ENCODE peak calls at places on chromosome 12, in four cellular contexts. Z, H, V and C are unnamed samples.

GRCh38 chr12:62910549-62911169 is 24.3 kb downstream of the PPM1H start:
- DNase-seq in H (no peak), V (no peak), Z (peak; percentile 51), C (no peak)

GRCh38 chr12:96806272-96806671 is 100.8 kb upstream of the NEDD1 start:
- DNase-seq in V (no peak), H (no peak), Z (no peak), C (no peak)

GRCh38 chr12:93403988-93404803 is 26.5 kb downstream of the NUDT4 start:
- DNase-seq in H (no peak), Z (no peak), V (no peak), C (no peak)

GRCh38 chr12:59695379-59695778 is 99.5 kb downstream of the SLC16A7 start:
- DNase-seq in Z (no peak), H (no peak), V (no peak), C (no peak)

GRCh38 chr12:111741235-111741812 is 25.4 kb upstream of the ALDH2 start:
- DNase-seq in H (no peak), Z (peak; percentile 69), V (no peak), C (no peak)

GRCh38 chr12:3294481-3294911 is 196.5 kb upstream of the PRMT8 start:
- DNase-seq in H (no peak), V (no peak), Z (no peak), C (no peak)

GRCh38 chr12:44077293-44077692 is 241.4 kb downstream of the TMEM117 start:
- DNase-seq in V (no peak), Z (no peak), H (no peak), C (no peak)

GRCh38 chr12:47715877-47716548 is 9.3 kb downstream of the ENDOU start:
- DNase-seq in H (no peak), V (peak; percentile 29), Z (no peak), C (no peak)

GRCh38 chr12:3097186-3097804 is 20.1 kb downstream of the TSPAN9 start:
- DNase-seq in Z (peak; percentile 70), H (peak; percentile 81), V (peak; percentile 30), C (no peak)

GRCh38 chr12:70853326-70853725 is 67.2 kb downstream of the PTPRR start:
- DNase-seq in V (no peak), H (no peak), Z (no peak), C (no peak)

GRCh38 chr12:16939871-16940306 is 333.9 kb upstream of the LMO3 start:
- DNase-seq in H (no peak), V (peak; percentile 91), Z (peak; percentile 44), C (no peak)

GRCh38 chr12:100473716-100474150 is at the start of gene NR1H4:
- DNase-seq in Z (no peak), H (no peak), V (no peak), C (no peak)

GRCh38 chr12:80946591-80946990 is 8.9 kb upstream of the LIN7A start:
- DNase-seq in V (no peak), Z (no peak), H (no peak), C (no peak)

GRCh38 chr12:15966426-15966825 is 55.3 kb downstream of the DERA start:
- DNase-seq in V (no peak), Z (no peak), H (no peak), C (no peak)

GRCh38 chr12:58416211-58416610 is 474.8 kb downstream of the ATP23 start:
- DNase-seq in V (no peak), H (no peak), Z (no peak), C (no peak)

GRCh38 chr12:47752121-47752520 is 6.6 kb downstream of the RAPGEF3 start:
- DNase-seq in V (no peak), Z (no peak), H (no peak), C (no peak)

GRCh38 chr12:46660276-46660675 is 165.5 kb downstream of the SLC38A4 start:
- DNase-seq in V (no peak), H (no peak), Z (no peak), C (no peak)

GRCh38 chr12:84738481-84738972 is 174.1 kb downstream of the SLC6A15 start:
- DNase-seq in H (no peak), Z (no peak), V (no peak), C (no peak)

GRCh38 chr12:71742998-71743397 is 11.7 kb upstream of the RAB21 start:
- DNase-seq in Z (no peak), V (no peak), H (no peak), C (no peak)

GRCh38 chr12:31629756-31630732 is 29.4 kb upstream of the ETFBKMT start:
- DNase-seq in Z (peak; percentile 17), V (no peak), H (peak; percentile 25), C (no peak)

GRCh38 chr12:75483411-75483810 is 2.9 kb downstream of the GLIPR1 start:
- DNase-seq in Z (no peak), V (no peak), H (no peak), C (no peak)

GRCh38 chr12:54037360-54038259 is 4.8 kb downstream of the HOXC5 start:
- DNase-seq in V (no peak), Z (no peak), H (no peak), C (no peak)

GRCh38 chr12:5650804-5651461 is 219.0 kb downstream of the NTF3 start:
- DNase-seq in V (no peak), H (no peak), Z (no peak), C (no peak)

GRCh38 chr12:47408171-47408871 is 297.5 kb downstream of the RPAP3 start:
- DNase-seq in H (no peak), V (peak; percentile 54), Z (no peak), C (no peak)

GRCh38 chr12:46524778-46525177 is 152.2 kb upstream of the SLC38A2 start:
- DNase-seq in H (peak; percentile 92), Z (no peak), V (no peak), C (no peak)

GRCh38 chr12:64385019-64385418 is 5.5 kb downstream of the C12orf56 start:
- DNase-seq in Z (no peak), H (no peak), V (no peak), C (no peak)

GRCh38 chr12:88909510-88909909 is 329.2 kb upstream of the KITLG start:
- DNase-seq in V (no peak), H (no peak), Z (no peak), C (no peak)

GRCh38 chr12:6346235-6346832 is 4.5 kb upstream of the TNFRSF1A start:
- DNase-seq in Z (no peak), V (no peak), H (no peak), C (no peak)

GRCh38 chr12:2229661-2230539 is 177.1 kb downstream of the CACNA1C start:
- DNase-seq in Z (peak; percentile 21), H (no peak), V (peak; percentile 89), C (no peak)

GRCh38 chr12:120720234-120720968 is 5.2 kb upstream of the ACADS start:
- DNase-seq in Z (peak; percentile 38), V (no peak), H (no peak), C (no peak)

GRCh38 chr12:126163984-126164383 is 1098.7 kb downstream of the AACS start:
- DNase-seq in Z (no peak), H (no peak), V (no peak), C (no peak)

GRCh38 chr12:124626841-124627502 is 59.6 kb upstream of the NCOR2 start:
- DNase-seq in Z (no peak), H (peak; percentile 88), V (no peak), C (peak; percentile 47)

GRCh38 chr12:96210376-96211055 is 16.3 kb downstream of the ELK3 start:
- DNase-seq in H (no peak), Z (no peak), V (no peak), C (peak; percentile 14)

GRCh38 chr12:74334770-74335169 is 202.9 kb upstream of the ATXN7L3B start:
- DNase-seq in H (no peak), V (no peak), Z (no peak), C (no peak)

GRCh38 chr12:43285248-43285647 is 266.8 kb downstream of the ADAMTS20 start:
- DNase-seq in Z (no peak), H (no peak), V (no peak), C (no peak)

GRCh38 chr12:7009512-7009911 is 8.8 kb downstream of the LPCAT3 start:
- DNase-seq in V (no peak), Z (no peak), H (no peak), C (no peak)

GRCh38 chr12:5453471-5453870 is 21.6 kb downstream of the NTF3 start:
- DNase-seq in H (no peak), V (no peak), Z (no peak), C (no peak)

GRCh38 chr12:112314981-112315380 is 67.2 kb downstream of the HECTD4 start:
- DNase-seq in H (no peak), V (no peak), Z (no peak), C (no peak)

DNA sequence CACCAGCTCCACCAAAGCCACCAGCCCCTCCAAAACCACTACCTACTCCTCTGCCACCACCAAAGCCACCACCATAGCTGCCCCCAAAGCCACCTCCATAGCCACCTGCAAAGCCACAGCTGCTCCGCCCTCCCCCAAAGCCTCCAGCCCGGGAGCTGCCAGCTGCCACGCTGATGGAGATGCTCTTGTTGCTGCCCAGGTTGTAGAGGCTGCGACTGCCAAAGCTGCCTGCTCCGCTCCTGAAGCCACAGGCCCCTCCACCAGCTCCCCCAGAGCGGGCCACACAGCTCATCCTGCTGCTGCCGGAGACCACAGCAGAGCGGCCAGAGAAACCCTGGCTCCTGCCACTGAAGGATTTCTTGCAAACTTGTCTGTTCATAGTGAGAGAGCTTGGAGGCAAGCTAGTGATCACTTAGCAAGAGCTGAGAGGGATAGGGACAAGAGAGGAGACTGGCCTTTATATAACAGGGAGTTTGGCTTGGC is at the start of gene KRT76:
- DNase-seq in H (no peak), Z (no peak), V (no peak), C (no peak)
- H3K27me3 ChIP-seq in H (peaks cover 86% of the 10 kb centered on the region), Z (peaks cover 26% of the 10 kb centered on the region), V (no peaks in the 10 kb centered on the region), C (no peaks in the 10 kb centered on the region)

DNA sequence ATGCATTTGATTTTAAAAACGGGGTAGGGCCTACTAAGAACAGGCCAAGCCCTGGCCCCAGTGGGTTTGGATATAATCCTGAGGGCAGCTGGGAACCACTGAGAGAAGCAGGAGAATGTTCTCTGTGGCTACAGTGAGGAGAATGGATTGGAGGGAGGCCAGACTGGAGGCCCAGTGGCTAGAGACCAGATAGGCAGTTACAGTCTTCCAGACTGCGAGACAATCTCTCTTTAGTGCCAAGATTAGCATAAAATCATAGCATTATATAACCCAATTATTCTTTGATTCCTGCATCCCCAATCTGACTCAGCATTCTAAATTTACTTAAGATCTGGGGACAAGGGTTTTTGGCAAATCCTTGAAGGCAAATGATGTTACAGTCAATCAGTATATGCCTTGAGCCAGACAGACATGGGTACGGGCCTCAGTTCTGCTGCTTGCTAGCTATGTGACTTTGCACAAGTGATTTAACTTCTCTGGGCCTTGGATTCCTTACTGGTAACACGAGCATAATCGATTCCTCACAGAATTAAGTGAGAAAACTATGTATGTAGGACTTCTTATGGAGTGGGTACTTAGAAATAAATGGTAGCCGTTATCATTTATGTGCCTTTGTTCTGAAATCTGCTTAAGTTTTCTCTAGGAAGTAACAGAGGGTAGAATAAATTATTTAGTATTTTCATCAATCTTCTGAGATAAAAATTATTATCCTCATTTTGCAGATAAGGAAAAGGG is 18.3 kb downstream of the NINJ2 start:
- DNase-seq in H (no peak), Z (no peak), V (no peak), C (no peak)
- H3K27ac ChIP-seq in H (peak overlapping the region; percentile 100), Z (peak overlapping the region; percentile 68), V (no peak overlapping the region), C (peak overlapping the region; percentile 98)

GRCh38 chr12:13275366-13275765 is 78.8 kb downstream of the EMP1 start:
- DNase-seq in V (no peak), Z (no peak), H (no peak), C (no peak)
- H3K27me3 ChIP-seq in V (no peaks in the 10 kb centered on the region), Z (peaks cover 3% of the 10 kb centered on the region), H (peaks cover 80% of the 10 kb centered on the region), C (no peaks in the 10 kb centered on the region)

GRCh38 chr12:105315726-105316125 is 14.8 kb upstream of the C12orf75 start:
- DNase-seq in V (no peak), Z (no peak), H (no peak), C (no peak)

GRCh38 chr12:105317942-105318614 is 12.4 kb upstream of the C12orf75 start:
- DNase-seq in H (no peak), V (no peak), Z (no peak), C (no peak)

GRCh38 chr12:105318651-105319483 is 11.6 kb upstream of the C12orf75 start:
- DNase-seq in Z (no peak), V (no peak), H (no peak), C (no peak)

GRCh38 chr12:105316931-105317330 is 13.6 kb upstream of the C12orf75 start:
- DNase-seq in H (no peak), Z (no peak), V (no peak), C (no peak)

GRCh38 chr12:105317453-105317852 is 13.0 kb upstream of the C12orf75 start:
- DNase-seq in Z (no peak), V (no peak), H (no peak), C (no peak)
- H3K27ac ChIP-seq in Z (no peak overlapping the region), V (no peak overlapping the region), H (no peak overlapping the region), C (no peak overlapping the region)